ENCODE peak calls at places on chromosomes 3 and 15, in eight cellular contexts. One of them, this sample, is unnamed.

GRCh38 chr3:99562138-99562537 is 76.3 kb upstream of the COL8A1 start:
- DNase-seq in GM13976: no peak
- DNase-seq in H9: peak; percentile 38
- DNase-seq in WTC11: peak; percentile 56
- DNase-seq in Peyer's patch: no peak
- DNase-seq in AG10803: peak; percentile 46
- DNase-seq in cardiac fibroblast: peak; percentile 49
- DNase-seq in GM12865: no peak
- DNase-seq in this sample: no peak

GRCh38 chr15:48887144-48887543 is 9.2 kb downstream of the EID1 start:
- DNase-seq in GM12865: no peak
- DNase-seq in WTC11: no peak
- DNase-seq in Peyer's patch: no peak
- DNase-seq in cardiac fibroblast: no peak
- DNase-seq in GM13976: no peak
- DNase-seq in H9: no peak
- DNase-seq in AG10803: no peak
- DNase-seq in this sample: no peak

GRCh38 chr15:90914240-90915080 is 11.4 kb downstream of the MAN2A2 start:
- DNase-seq in AG10803: no peak
- DNase-seq in WTC11: no peak
- DNase-seq in GM13976: no peak
- DNase-seq in GM12865: no peak
- DNase-seq in cardiac fibroblast: no peak
- DNase-seq in H9: no peak
- DNase-seq in Peyer's patch: no peak
- DNase-seq in this sample: no peak

GRCh38 chr15:101148166-101148880 is 103.5 kb downstream of the CHSY1 start:
- DNase-seq in GM12865: peak; percentile 70
- DNase-seq in GM13976: peak; percentile 68
- DNase-seq in Peyer's patch: no peak
- DNase-seq in WTC11: no peak
- DNase-seq in H9: no peak
- DNase-seq in cardiac fibroblast: no peak
- DNase-seq in AG10803: no peak
- DNase-seq in this sample: no peak

GRCh38 chr15:99474041-99474906 is 91.5 kb upstream of the MEF2A start:
- DNase-seq in AG10803: no peak
- DNase-seq in WTC11: no peak
- DNase-seq in GM13976: no peak
- DNase-seq in Peyer's patch: no peak
- DNase-seq in H9: no peak
- DNase-seq in cardiac fibroblast: peak; percentile 24
- DNase-seq in GM12865: no peak
- DNase-seq in this sample: no peak

GRCh38 chr3:78481050-78481449 is 1286.7 kb downstream of the ROBO1 start:
- DNase-seq in GM12865: no peak
- DNase-seq in WTC11: no peak
- DNase-seq in GM13976: no peak
- DNase-seq in cardiac fibroblast: no peak
- DNase-seq in H9: no peak
- DNase-seq in AG10803: no peak
- DNase-seq in Peyer's patch: no peak
- DNase-seq in this sample: no peak

GRCh38 chr3:37024820-37025405 is 31.6 kb downstream of the MLH1 start:
- DNase-seq in WTC11: no peak
- DNase-seq in AG10803: no peak
- DNase-seq in H9: no peak
- DNase-seq in GM13976: no peak
- DNase-seq in Peyer's patch: no peak
- DNase-seq in cardiac fibroblast: no peak
- DNase-seq in GM12865: peak; percentile 20
- DNase-seq in this sample: no peak

GRCh38 chr15:25436707-25437106 is 2.1 kb downstream of the UBE3A start:
- DNase-seq in AG10803: no peak
- DNase-seq in Peyer's patch: no peak
- DNase-seq in WTC11: no peak
- DNase-seq in GM12865: no peak
- DNase-seq in GM13976: no peak
- DNase-seq in cardiac fibroblast: no peak
- DNase-seq in H9: no peak
- DNase-seq in this sample: no peak

GRCh38 chr3:149494022-149494758 is 19.7 kb downstream of the TM4SF4 start:
- DNase-seq in cardiac fibroblast: peak; percentile 86
- DNase-seq in GM12865: peak; percentile 64
- DNase-seq in WTC11: peak; percentile 82
- DNase-seq in GM13976: peak; percentile 47
- DNase-seq in AG10803: peak; percentile 71
- DNase-seq in Peyer's patch: peak; percentile 57
- DNase-seq in H9: peak; percentile 76
- DNase-seq in this sample: no peak

GRCh38 chr3:53800041-53800440 is 46.2 kb downstream of the CHDH start:
- DNase-seq in GM12865: no peak
- DNase-seq in GM13976: no peak
- DNase-seq in AG10803: peak; percentile 30
- DNase-seq in cardiac fibroblast: no peak
- DNase-seq in WTC11: no peak
- DNase-seq in H9: no peak
- DNase-seq in Peyer's patch: no peak
- DNase-seq in this sample: no peak

GRCh38 chr15:68278345-68279217 is 1.0 kb downstream of the FEM1B start:
- DNase-seq in WTC11: peak; percentile 74
- DNase-seq in H9: peak; percentile 66
- DNase-seq in GM13976: no peak
- DNase-seq in cardiac fibroblast: peak; percentile 20
- DNase-seq in AG10803: no peak
- DNase-seq in Peyer's patch: no peak
- DNase-seq in GM12865: peak; percentile 23
- DNase-seq in this sample: no peak

GRCh38 chr15:85615930-85616329 is 178.8 kb downstream of the KLHL25 start:
- DNase-seq in cardiac fibroblast: peak; percentile 78
- DNase-seq in GM13976: peak; percentile 53
- DNase-seq in Peyer's patch: no peak
- DNase-seq in H9: peak; percentile 43
- DNase-seq in WTC11: peak; percentile 20
- DNase-seq in GM12865: peak; percentile 68
- DNase-seq in AG10803: peak; percentile 62
- DNase-seq in this sample: no peak

GRCh38 chr3:16899919-16900318 is 15.2 kb downstream of the PLCL2 start:
- DNase-seq in AG10803: no peak
- DNase-seq in GM13976: no peak
- DNase-seq in WTC11: no peak
- DNase-seq in H9: no peak
- DNase-seq in GM12865: no peak
- DNase-seq in cardiac fibroblast: no peak
- DNase-seq in Peyer's patch: no peak
- DNase-seq in this sample: no peak

GRCh38 chr15:76345880-76346665 is 9.5 kb downstream of the ISL2 start:
- DNase-seq in WTC11: peak; percentile 68
- DNase-seq in cardiac fibroblast: no peak
- DNase-seq in H9: peak; percentile 82
- DNase-seq in AG10803: no peak
- DNase-seq in Peyer's patch: peak; percentile 78
- DNase-seq in GM13976: peak; percentile 76
- DNase-seq in GM12865: peak; percentile 54
- DNase-seq in this sample: no peak

GRCh38 chr15:41567261-41567660 is 8.2 kb downstream of the TYRO3 start:
- DNase-seq in H9: no peak
- DNase-seq in GM12865: no peak
- DNase-seq in Peyer's patch: no peak
- DNase-seq in GM13976: peak; percentile 4
- DNase-seq in WTC11: no peak
- DNase-seq in AG10803: no peak
- DNase-seq in cardiac fibroblast: no peak
- DNase-seq in this sample: no peak

GRCh38 chr15:41566121-41566885 is 7.3 kb downstream of the TYRO3 start:
- DNase-seq in GM13976: no peak
- DNase-seq in AG10803: no peak
- DNase-seq in WTC11: no peak
- DNase-seq in GM12865: no peak
- DNase-seq in Peyer's patch: no peak
- DNase-seq in H9: no peak
- DNase-seq in cardiac fibroblast: no peak
- DNase-seq in this sample: no peak

GRCh38 chr15:41564286-41564959 is 5.4 kb downstream of the TYRO3 start:
- DNase-seq in Peyer's patch: no peak
- DNase-seq in AG10803: no peak
- DNase-seq in GM12865: no peak
- DNase-seq in H9: peak; percentile 84
- DNase-seq in cardiac fibroblast: peak; percentile 64
- DNase-seq in GM13976: no peak
- DNase-seq in WTC11: peak; percentile 75
- DNase-seq in this sample: no peak

GRCh38 chr15:41565702-41566101 is 6.7 kb downstream of the TYRO3 start:
- DNase-seq in WTC11: no peak
- DNase-seq in H9: no peak
- DNase-seq in GM13976: no peak
- DNase-seq in Peyer's patch: no peak
- DNase-seq in cardiac fibroblast: no peak
- DNase-seq in AG10803: no peak
- DNase-seq in GM12865: no peak
- DNase-seq in this sample: no peak

DNA sequence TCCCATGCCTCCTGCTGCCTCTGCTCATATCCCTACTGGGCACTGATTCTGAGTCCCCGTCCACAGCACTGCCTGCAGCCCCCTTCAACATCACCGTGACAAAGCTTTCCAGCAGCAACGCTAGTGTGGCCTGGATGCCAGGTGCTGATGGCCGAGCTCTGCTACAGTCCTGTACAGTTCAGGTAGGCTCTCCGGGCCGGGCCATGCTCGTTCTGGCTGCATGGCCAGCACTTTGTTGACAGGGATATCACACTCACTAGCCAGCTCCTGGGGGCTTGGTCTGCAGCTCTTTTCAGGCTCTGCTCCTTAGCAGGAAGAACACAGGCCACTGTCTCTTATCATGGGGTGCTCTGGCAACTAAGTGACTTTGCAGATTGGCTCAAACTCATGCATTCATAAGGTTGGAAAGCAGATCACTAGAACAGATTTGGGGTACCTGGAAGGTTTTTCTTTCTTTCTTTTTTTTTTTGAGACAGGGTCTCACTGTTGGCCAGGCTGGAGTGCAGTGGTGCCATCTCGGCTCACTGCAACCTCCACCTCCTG is 6.0 kb downstream of the TYRO3 start:
- DNase-seq in WTC11: no peak
- DNase-seq in Peyer's patch: no peak
- DNase-seq in GM12865: no peak
- DNase-seq in AG10803: no peak
- DNase-seq in GM13976: no peak
- DNase-seq in H9: no peak
- DNase-seq in cardiac fibroblast: no peak
- DNase-seq in this sample: no peak
- TF ChIP-seq CTCF in WTC11: no peak
- TF ChIP-seq CTCF in Peyer's patch: no peak
- TF ChIP-seq CTCF in GM12865: no peak
- TF ChIP-seq CTCF in AG10803: no peak
- TF ChIP-seq CTCF in GM13976: no peak
- TF ChIP-seq CTCF in H9: no peak
- TF ChIP-seq CTCF in cardiac fibroblast: no peak
- TF ChIP-seq CTCF in this sample: no peak

GRCh38 chr3:131973731-131974130 is 61.1 kb downstream of the CPNE4 start:
- DNase-seq in cardiac fibroblast: peak; percentile 27
- DNase-seq in H9: no peak
- DNase-seq in AG10803: peak; percentile 13
- DNase-seq in GM12865: no peak
- DNase-seq in GM13976: no peak
- DNase-seq in WTC11: no peak
- DNase-seq in Peyer's patch: no peak
- DNase-seq in this sample: no peak
- TF ChIP-seq CTCF in cardiac fibroblast: no peak
- TF ChIP-seq CTCF in H9: no peak
- TF ChIP-seq CTCF in AG10803: no peak
- TF ChIP-seq CTCF in GM12865: no peak
- TF ChIP-seq CTCF in GM13976: no peak
- TF ChIP-seq CTCF in WTC11: no peak
- TF ChIP-seq CTCF in Peyer's patch: no peak
- TF ChIP-seq CTCF in this sample: no peak

GRCh38 chr3:88572450-88572849 is 422.7 kb downstream of the C3orf38 start:
- DNase-seq in cardiac fibroblast: no peak
- DNase-seq in H9: no peak
- DNase-seq in GM13976: no peak
- DNase-seq in Peyer's patch: no peak
- DNase-seq in GM12865: no peak
- DNase-seq in AG10803: no peak
- DNase-seq in WTC11: no peak
- DNase-seq in this sample: no peak

GRCh38 chr3:88573472-88573871 is 423.7 kb downstream of the C3orf38 start:
- DNase-seq in GM13976: no peak
- DNase-seq in AG10803: no peak
- DNase-seq in WTC11: no peak
- DNase-seq in GM12865: no peak
- DNase-seq in cardiac fibroblast: no peak
- DNase-seq in Peyer's patch: no peak
- DNase-seq in H9: no peak
- DNase-seq in this sample: no peak

GRCh38 chr3:88574210-88574609 is 424.5 kb downstream of the C3orf38 start:
- DNase-seq in cardiac fibroblast: no peak
- DNase-seq in AG10803: no peak
- DNase-seq in GM12865: no peak
- DNase-seq in GM13976: no peak
- DNase-seq in Peyer's patch: no peak
- DNase-seq in WTC11: no peak
- DNase-seq in H9: no peak
- DNase-seq in this sample: no peak
- TF ChIP-seq CTCF in cardiac fibroblast: no peak
- TF ChIP-seq CTCF in AG10803: no peak
- TF ChIP-seq CTCF in GM12865: no peak
- TF ChIP-seq CTCF in GM13976: no peak
- TF ChIP-seq CTCF in Peyer's patch: no peak
- TF ChIP-seq CTCF in WTC11: no peak
- TF ChIP-seq CTCF in H9: no peak
- TF ChIP-seq CTCF in this sample: no peak

GRCh38 chr3:153287017-153287416 is 125.0 kb downstream of the RAP2B start:
- DNase-seq in cardiac fibroblast: no peak
- DNase-seq in AG10803: no peak
- DNase-seq in GM12865: no peak
- DNase-seq in GM13976: no peak
- DNase-seq in Peyer's patch: no peak
- DNase-seq in WTC11: no peak
- DNase-seq in H9: no peak
- DNase-seq in this sample: no peak

GRCh38 chr3:153290278-153291015 is 128.4 kb downstream of the RAP2B start:
- DNase-seq in H9: no peak
- DNase-seq in cardiac fibroblast: no peak
- DNase-seq in GM12865: no peak
- DNase-seq in GM13976: no peak
- DNase-seq in WTC11: no peak
- DNase-seq in Peyer's patch: no peak
- DNase-seq in AG10803: peak; percentile 29
- DNase-seq in this sample: no peak

GRCh38 chr3:153289334-153289808 is 127.3 kb downstream of the RAP2B start:
- DNase-seq in GM12865: no peak
- DNase-seq in WTC11: no peak
- DNase-seq in GM13976: no peak
- DNase-seq in AG10803: peak; percentile 39
- DNase-seq in Peyer's patch: no peak
- DNase-seq in H9: no peak
- DNase-seq in cardiac fibroblast: no peak
- DNase-seq in this sample: no peak

GRCh38 chr3:153293222-153293621 is 131.2 kb downstream of the RAP2B start:
- DNase-seq in GM12865: no peak
- DNase-seq in cardiac fibroblast: peak; percentile 73
- DNase-seq in GM13976: no peak
- DNase-seq in AG10803: peak; percentile 76
- DNase-seq in WTC11: no peak
- DNase-seq in H9: no peak
- DNase-seq in Peyer's patch: no peak
- DNase-seq in this sample: no peak

GRCh38 chr3:153291052-153291689 is 129.1 kb downstream of the RAP2B start:
- DNase-seq in AG10803: no peak
- DNase-seq in H9: no peak
- DNase-seq in GM13976: peak; percentile 33
- DNase-seq in WTC11: no peak
- DNase-seq in GM12865: peak; percentile 21
- DNase-seq in Peyer's patch: no peak
- DNase-seq in cardiac fibroblast: peak; percentile 47
- DNase-seq in this sample: no peak
- TF ChIP-seq CTCF in AG10803: peak; percentile 49
- TF ChIP-seq CTCF in H9: peak; percentile 78
- TF ChIP-seq CTCF in GM13976: peak; percentile 51
- TF ChIP-seq CTCF in WTC11: no peak
- TF ChIP-seq CTCF in GM12865: no peak
- TF ChIP-seq CTCF in Peyer's patch: peak; percentile 18
- TF ChIP-seq CTCF in cardiac fibroblast: peak; percentile 65
- TF ChIP-seq CTCF in this sample: peak; percentile 53

This sample was measured in D721Med.